ENCODE peak calls at places on chromosomes 13 and 19, in nine cellular contexts. One of them, this sample, is unnamed.

GRCh38 chr13:73464758-73465628 is 406.2 kb downstream of the KLF5 start:
- DNase-seq in endodermal cell: no peak
- DNase-seq in right atrium auricular region: no peak
- DNase-seq in aorta: no peak
- DNase-seq in sigmoid colon: no peak
- DNase-seq in heart right ventricle: no peak
- DNase-seq in body of pancreas: no peak
- DNase-seq in GM23338: no peak
- DNase-seq in CD8-positive, alpha-beta T cell: no peak
- DNase-seq in this sample: peak

GRCh38 chr13:45242070-45242469 is 41.2 kb upstream of the KCTD4 start:
- DNase-seq in endodermal cell: no peak
- DNase-seq in right atrium auricular region: no peak
- DNase-seq in aorta: no peak
- DNase-seq in sigmoid colon: no peak
- DNase-seq in heart right ventricle: no peak
- DNase-seq in body of pancreas: peak
- DNase-seq in GM23338: no peak
- DNase-seq in CD8-positive, alpha-beta T cell: no peak
- DNase-seq in this sample: no peak

GRCh38 chr13:102902789-102903347 is 57.0 kb downstream of the ERCC5 start:
- DNase-seq in endodermal cell: peak
- DNase-seq in right atrium auricular region: no peak
- DNase-seq in aorta: no peak
- DNase-seq in sigmoid colon: no peak
- DNase-seq in heart right ventricle: peak
- DNase-seq in body of pancreas: no peak
- DNase-seq in GM23338: peak
- DNase-seq in CD8-positive, alpha-beta T cell: no peak
- DNase-seq in this sample: no peak

GRCh38 chr19:18520848-18521691 is 800 bp downstream of the ELL start:
- DNase-seq in endodermal cell: peak
- DNase-seq in right atrium auricular region: no peak
- DNase-seq in aorta: peak
- DNase-seq in sigmoid colon: peak
- DNase-seq in heart right ventricle: peak
- DNase-seq in body of pancreas: peak
- DNase-seq in GM23338: peak
- DNase-seq in CD8-positive, alpha-beta T cell: no peak
- DNase-seq in this sample: peak

GRCh38 chr19:57655443-57655842 is 13.3 kb upstream of the ZSCAN4 start:
- DNase-seq in endodermal cell: no peak
- DNase-seq in right atrium auricular region: no peak
- DNase-seq in aorta: no peak
- DNase-seq in sigmoid colon: no peak
- DNase-seq in heart right ventricle: no peak
- DNase-seq in body of pancreas: no peak
- DNase-seq in GM23338: no peak
- DNase-seq in CD8-positive, alpha-beta T cell: no peak
- DNase-seq in this sample: no peak

GRCh38 chr13:80341771-80342271 is 895 bp upstream of the SPRY2 start:
- DNase-seq in endodermal cell: peak
- DNase-seq in right atrium auricular region: peak
- DNase-seq in aorta: peak
- DNase-seq in sigmoid colon: peak
- DNase-seq in heart right ventricle: peak
- DNase-seq in body of pancreas: peak
- DNase-seq in GM23338: peak
- DNase-seq in CD8-positive, alpha-beta T cell: no peak
- DNase-seq in this sample: peak

GRCh38 chr19:51702103-51702753 is 9.1 kb downstream of the SPACA6 start:
- DNase-seq in endodermal cell: peak
- DNase-seq in right atrium auricular region: peak
- DNase-seq in aorta: peak
- DNase-seq in sigmoid colon: peak
- DNase-seq in heart right ventricle: peak
- DNase-seq in body of pancreas: peak
- DNase-seq in GM23338: peak
- DNase-seq in CD8-positive, alpha-beta T cell: peak
- DNase-seq in this sample: peak

GRCh38 chr19:50333737-50334617 is 4.8 kb upstream of the KCNC3 start:
- DNase-seq in endodermal cell: peak
- DNase-seq in right atrium auricular region: peak
- DNase-seq in aorta: peak
- DNase-seq in sigmoid colon: peak
- DNase-seq in heart right ventricle: peak
- DNase-seq in body of pancreas: peak
- DNase-seq in GM23338: peak
- DNase-seq in CD8-positive, alpha-beta T cell: peak
- DNase-seq in this sample: peak

GRCh38 chr19:53158119-53158656 is 665 bp downstream of the ZNF347 start:
- DNase-seq in endodermal cell: peak
- DNase-seq in right atrium auricular region: no peak
- DNase-seq in aorta: peak
- DNase-seq in sigmoid colon: peak
- DNase-seq in heart right ventricle: peak
- DNase-seq in body of pancreas: peak
- DNase-seq in GM23338: peak
- DNase-seq in CD8-positive, alpha-beta T cell: no peak
- DNase-seq in this sample: peak

GRCh38 chr13:107367258-107367657 is 799.3 kb upstream of the ARGLU1 start:
- DNase-seq in endodermal cell: no peak
- DNase-seq in right atrium auricular region: no peak
- DNase-seq in aorta: no peak
- DNase-seq in sigmoid colon: no peak
- DNase-seq in heart right ventricle: no peak
- DNase-seq in body of pancreas: no peak
- DNase-seq in GM23338: no peak
- DNase-seq in CD8-positive, alpha-beta T cell: no peak
- DNase-seq in this sample: no peak

GRCh38 chr13:43303040-43303729 is 279.8 kb downstream of the DNAJC15 start:
- DNase-seq in endodermal cell: peak
- DNase-seq in right atrium auricular region: no peak
- DNase-seq in aorta: peak
- DNase-seq in sigmoid colon: peak
- DNase-seq in heart right ventricle: peak
- DNase-seq in body of pancreas: peak
- DNase-seq in GM23338: peak
- DNase-seq in CD8-positive, alpha-beta T cell: no peak
- DNase-seq in this sample: peak

GRCh38 chr13:77390391-77390790 is 63.5 kb upstream of the MYCBP2 start:
- DNase-seq in endodermal cell: no peak
- DNase-seq in right atrium auricular region: no peak
- DNase-seq in aorta: no peak
- DNase-seq in sigmoid colon: no peak
- DNase-seq in heart right ventricle: no peak
- DNase-seq in body of pancreas: no peak
- DNase-seq in GM23338: no peak
- DNase-seq in CD8-positive, alpha-beta T cell: no peak
- DNase-seq in this sample: no peak

GRCh38 chr19:4721196-4721595 is 2.4 kb downstream of the DPP9 start:
- DNase-seq in endodermal cell: no peak
- DNase-seq in right atrium auricular region: no peak
- DNase-seq in aorta: no peak
- DNase-seq in sigmoid colon: no peak
- DNase-seq in heart right ventricle: no peak
- DNase-seq in body of pancreas: no peak
- DNase-seq in GM23338: no peak
- DNase-seq in CD8-positive, alpha-beta T cell: no peak
- DNase-seq in this sample: no peak

GRCh38 chr13:82506805-82507404 is 1375.4 kb downstream of the SLITRK1 start:
- DNase-seq in endodermal cell: no peak
- DNase-seq in right atrium auricular region: no peak
- DNase-seq in aorta: no peak
- DNase-seq in sigmoid colon: no peak
- DNase-seq in heart right ventricle: no peak
- DNase-seq in body of pancreas: no peak
- DNase-seq in GM23338: no peak
- DNase-seq in CD8-positive, alpha-beta T cell: no peak
- DNase-seq in this sample: no peak

GRCh38 chr19:53871448-53871847 is 3.8 kb downstream of the MYADM start:
- DNase-seq in endodermal cell: no peak
- DNase-seq in right atrium auricular region: no peak
- DNase-seq in aorta: no peak
- DNase-seq in sigmoid colon: no peak
- DNase-seq in heart right ventricle: no peak
- DNase-seq in body of pancreas: no peak
- DNase-seq in GM23338: no peak
- DNase-seq in CD8-positive, alpha-beta T cell: no peak
- DNase-seq in this sample: no peak

GRCh38 chr13:105202384-105202783 is 1333.1 kb downstream of the EFNB2 start:
- DNase-seq in endodermal cell: no peak
- DNase-seq in right atrium auricular region: no peak
- DNase-seq in aorta: no peak
- DNase-seq in sigmoid colon: no peak
- DNase-seq in heart right ventricle: no peak
- DNase-seq in body of pancreas: no peak
- DNase-seq in GM23338: peak
- DNase-seq in CD8-positive, alpha-beta T cell: no peak
- DNase-seq in this sample: no peak

GRCh38 chr19:11111771-11112144 is 22.5 kb downstream of the LDLR start:
- DNase-seq in endodermal cell: no peak
- DNase-seq in right atrium auricular region: no peak
- DNase-seq in aorta: no peak
- DNase-seq in sigmoid colon: no peak
- DNase-seq in heart right ventricle: no peak
- DNase-seq in body of pancreas: no peak
- DNase-seq in GM23338: no peak
- DNase-seq in CD8-positive, alpha-beta T cell: no peak
- DNase-seq in this sample: no peak

GRCh38 chr19:35859414-35859813 is 2.7 kb downstream of the KIRREL2 start:
- DNase-seq in endodermal cell: no peak
- DNase-seq in right atrium auricular region: no peak
- DNase-seq in aorta: no peak
- DNase-seq in sigmoid colon: no peak
- DNase-seq in heart right ventricle: no peak
- DNase-seq in body of pancreas: no peak
- DNase-seq in GM23338: no peak
- DNase-seq in CD8-positive, alpha-beta T cell: no peak
- DNase-seq in this sample: no peak

GRCh38 chr13:99974296-99974938 is 2.9 kb upstream of the ZIC5 start:
- DNase-seq in endodermal cell: peak
- DNase-seq in right atrium auricular region: peak
- DNase-seq in aorta: no peak
- DNase-seq in sigmoid colon: no peak
- DNase-seq in heart right ventricle: no peak
- DNase-seq in body of pancreas: no peak
- DNase-seq in GM23338: peak
- DNase-seq in CD8-positive, alpha-beta T cell: no peak
- DNase-seq in this sample: no peak
- H3K4me3 ChIP-seq in endodermal cell: no peak
- H3K4me3 ChIP-seq in right atrium auricular region: no peak
- H3K4me3 ChIP-seq in aorta: no peak
- H3K4me3 ChIP-seq in sigmoid colon: no peak
- H3K4me3 ChIP-seq in heart right ventricle: no peak
- H3K4me3 ChIP-seq in body of pancreas: no peak
- H3K4me3 ChIP-seq in GM23338: peak
- H3K4me3 ChIP-seq in CD8-positive, alpha-beta T cell: no peak
- H3K4me3 ChIP-seq in this sample: no peak

GRCh38 chr19:3403489-3404323 is 37.3 kb downstream of the NFIC start:
- DNase-seq in endodermal cell: peak
- DNase-seq in right atrium auricular region: peak
- DNase-seq in aorta: peak
- DNase-seq in sigmoid colon: peak
- DNase-seq in heart right ventricle: peak
- DNase-seq in body of pancreas: peak
- DNase-seq in GM23338: peak
- DNase-seq in CD8-positive, alpha-beta T cell: no peak
- DNase-seq in this sample: peak
- H3K4me3 ChIP-seq in endodermal cell: no peak
- H3K4me3 ChIP-seq in right atrium auricular region: peak
- H3K4me3 ChIP-seq in aorta: no peak
- H3K4me3 ChIP-seq in sigmoid colon: peak
- H3K4me3 ChIP-seq in heart right ventricle: peak
- H3K4me3 ChIP-seq in body of pancreas: no peak
- H3K4me3 ChIP-seq in GM23338: no peak
- H3K4me3 ChIP-seq in CD8-positive, alpha-beta T cell: no peak
- H3K4me3 ChIP-seq in this sample: peak

DNA sequence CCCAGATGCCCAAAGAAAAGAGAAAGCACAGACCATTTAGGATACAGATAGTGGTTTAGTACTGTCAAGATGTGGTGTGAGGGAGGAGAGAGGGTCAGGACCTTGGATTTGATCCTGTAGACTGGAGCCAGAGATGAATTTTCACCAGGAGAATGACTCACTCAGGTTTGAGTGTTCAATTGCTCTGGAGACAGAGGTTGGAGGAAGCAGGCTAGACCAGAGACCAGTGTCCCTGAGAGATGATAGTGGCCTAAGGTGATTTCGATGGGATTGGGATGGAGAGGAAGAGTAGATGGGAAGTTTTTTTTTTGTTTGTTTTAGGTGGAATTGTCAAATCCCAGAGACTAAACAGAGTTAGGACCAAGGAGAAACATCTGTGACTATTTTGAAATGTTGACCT is 2.3 kb downstream of the CEBPG start:
- DNase-seq in endodermal cell: no peak
- DNase-seq in right atrium auricular region: no peak
- DNase-seq in aorta: no peak
- DNase-seq in sigmoid colon: no peak
- DNase-seq in heart right ventricle: no peak
- DNase-seq in body of pancreas: no peak
- DNase-seq in GM23338: no peak
- DNase-seq in CD8-positive, alpha-beta T cell: no peak
- DNase-seq in this sample: no peak
- H3K4me3 ChIP-seq in endodermal cell: peak
- H3K4me3 ChIP-seq in right atrium auricular region: no peak
- H3K4me3 ChIP-seq in aorta: no peak
- H3K4me3 ChIP-seq in sigmoid colon: no peak
- H3K4me3 ChIP-seq in heart right ventricle: no peak
- H3K4me3 ChIP-seq in body of pancreas: no peak
- H3K4me3 ChIP-seq in GM23338: peak
- H3K4me3 ChIP-seq in CD8-positive, alpha-beta T cell: no peak
- H3K4me3 ChIP-seq in this sample: no peak

GRCh38 chr13:24076636-24077035 is 83.9 kb upstream of the SPATA13 start:
- DNase-seq in endodermal cell: no peak
- DNase-seq in right atrium auricular region: peak
- DNase-seq in aorta: no peak
- DNase-seq in sigmoid colon: no peak
- DNase-seq in heart right ventricle: no peak
- DNase-seq in body of pancreas: no peak
- DNase-seq in GM23338: peak
- DNase-seq in CD8-positive, alpha-beta T cell: no peak
- DNase-seq in this sample: no peak
- H3K4me3 ChIP-seq in endodermal cell: no peak
- H3K4me3 ChIP-seq in right atrium auricular region: no peak
- H3K4me3 ChIP-seq in aorta: no peak
- H3K4me3 ChIP-seq in sigmoid colon: no peak
- H3K4me3 ChIP-seq in heart right ventricle: no peak
- H3K4me3 ChIP-seq in body of pancreas: no peak
- H3K4me3 ChIP-seq in GM23338: no peak
- H3K4me3 ChIP-seq in CD8-positive, alpha-beta T cell: no peak
- H3K4me3 ChIP-seq in this sample: peak

GRCh38 chr19:13860679-13861391 is 16.1 kb upstream of the NANOS3 start:
- DNase-seq in endodermal cell: no peak
- DNase-seq in right atrium auricular region: no peak
- DNase-seq in aorta: no peak
- DNase-seq in sigmoid colon: no peak
- DNase-seq in heart right ventricle: no peak
- DNase-seq in body of pancreas: no peak
- DNase-seq in GM23338: no peak
- DNase-seq in CD8-positive, alpha-beta T cell: no peak
- DNase-seq in this sample: no peak
- H3K4me3 ChIP-seq in endodermal cell: no peak
- H3K4me3 ChIP-seq in right atrium auricular region: peak
- H3K4me3 ChIP-seq in aorta: no peak
- H3K4me3 ChIP-seq in sigmoid colon: peak
- H3K4me3 ChIP-seq in heart right ventricle: no peak
- H3K4me3 ChIP-seq in body of pancreas: no peak
- H3K4me3 ChIP-seq in GM23338: no peak
- H3K4me3 ChIP-seq in CD8-positive, alpha-beta T cell: no peak
- H3K4me3 ChIP-seq in this sample: peak